ENCODE peak calls at places on chromosomes 5 and 9, in six cellular contexts. P is kidney glomerular epithelial cell, O is non-pigmented ciliary epithelial cell, C is thyroid gland, U is AG08396, S is RWPE1. I is an unnamed sample.

GRCh38 chr5:41418220-41419031 is 92.0 kb downstream of the PLCXD3 start:
- DNase-seq in O (peak; percentile 27), U (peak; percentile 32), S (peak; percentile 27), C (no peak), P (peak; percentile 14), I (no peak)

GRCh38 chr9:133801739-133802138 is 63.6 kb upstream of the SARDH start:
- DNase-seq in P (no peak), O (no peak), S (no peak), U (no peak), C (no peak), I (no peak)

GRCh38 chr5:6013496-6013895 is 364.9 kb downstream of the MED10 start:
- DNase-seq in U (no peak), P (no peak), S (no peak), O (no peak), C (no peak), I (no peak)

GRCh38 chr9:131740898-131741297 is 1.0 kb upstream of the RAPGEF1 start:
- DNase-seq in O (no peak), U (no peak), C (no peak), S (no peak), P (no peak), I (no peak)

GRCh38 chr9:37408933-37409710 is 13.4 kb upstream of the GRHPR start:
- DNase-seq in U (no peak), O (no peak), S (no peak), C (no peak), P (no peak), I (no peak)

GRCh38 chr5:169393907-169394306 is 93.0 kb upstream of the SLIT3 start:
- DNase-seq in P (no peak), C (no peak), U (no peak), S (no peak), O (no peak), I (no peak)

GRCh38 chr5:1278656-1279442 is 16.0 kb downstream of the TERT start:
- DNase-seq in P (no peak), O (no peak), S (no peak), U (no peak), C (no peak), I (no peak)

GRCh38 chr5:69217154-69217731 is 17.4 kb upstream of the CDK7 start:
- DNase-seq in U (peak; percentile 98), O (no peak), S (peak; percentile 99), P (no peak), C (no peak), I (no peak)

GRCh38 chr5:180471866-180472265 is 22.3 kb upstream of the CNOT6 start:
- DNase-seq in O (no peak), U (no peak), S (no peak), P (no peak), C (no peak), I (no peak)

GRCh38 chr5:54990751-54991349 is 5.5 kb upstream of the ESM1 start:
- DNase-seq in C (no peak), U (peak; percentile 55), P (peak; percentile 8), O (peak; percentile 52), S (peak; percentile 62), I (no peak)

GRCh38 chr9:127165096-127165495 is 42.7 kb upstream of the ANGPTL2 start:
- DNase-seq in C (no peak), P (no peak), S (no peak), O (no peak), U (no peak), I (no peak)

GRCh38 chr5:1438871-1439270 is 6.4 kb downstream of the SLC6A3 start:
- DNase-seq in U (no peak), C (no peak), S (no peak), P (no peak), O (no peak), I (no peak)

GRCh38 chr9:91577540-91577939 is 153.9 kb upstream of the NFIL3 start:
- DNase-seq in S (no peak), U (no peak), P (no peak), O (no peak), C (no peak), I (no peak)

GRCh38 chr5:76290321-76290757 is 112.7 kb upstream of the IQGAP2 start:
- DNase-seq in P (no peak), O (no peak), U (no peak), S (peak; percentile 72), C (peak; percentile 39), I (no peak)

GRCh38 chr9:133734600-133735414 is 3.3 kb downstream of the SARDH start:
- DNase-seq in P (no peak), O (no peak), C (no peak), U (no peak), S (no peak), I (no peak)

GRCh38 chr5:157442989-157443619 is 16.9 kb upstream of the NIPAL4 start:
- DNase-seq in U (no peak), S (no peak), O (no peak), C (no peak), P (no peak), I (no peak)

GRCh38 chr5:143140492-143141231 is 262.8 kb downstream of the NR3C1 start:
- DNase-seq in C (no peak), P (no peak), S (no peak), U (no peak), O (no peak), I (no peak)

GRCh38 chr5:52587131-52587530 is 200.6 kb upstream of the ITGA1 start:
- DNase-seq in O (no peak), U (no peak), P (no peak), C (no peak), S (no peak), I (no peak)

GRCh38 chr5:73382412-73382795 is 66.2 kb downstream of the FOXD1 start:
- DNase-seq in S (no peak), U (no peak), C (no peak), P (no peak), O (no peak), I (no peak)

GRCh38 chr9:108860354-108860753 is 1.7 kb upstream of the ACTL7A start:
- DNase-seq in O (no peak), C (no peak), U (no peak), P (no peak), S (no peak), I (no peak)

GRCh38 chr5:149063017-149063687 is at the start of gene SH3TC2:
- DNase-seq in P (peak; percentile 16), S (peak; percentile 95), C (peak; percentile 6), O (no peak), U (peak; percentile 86), I (peak; percentile 59)

GRCh38 chr5:669111-669841 is 23.9 kb downstream of the TPPP start:
- DNase-seq in C (peak; percentile 40), U (peak; percentile 61), O (no peak), P (no peak), S (no peak), I (peak; percentile 93)

GRCh38 chr9:134570726-134571325 is 70.8 kb upstream of the COL5A1 start:
- DNase-seq in P (no peak), S (no peak), O (no peak), C (no peak), U (no peak), I (no peak)

GRCh38 chr5:107487056-107487461 is 183.7 kb downstream of the EFNA5 start:
- DNase-seq in U (no peak), O (no peak), C (no peak), P (no peak), S (no peak), I (no peak)

GRCh38 chr5:74766348-74766886 is 500 bp downstream of the GFM2 start:
- DNase-seq in P (peak; percentile 51), S (peak; percentile 75), C (no peak), O (no peak), U (peak; percentile 31), I (no peak)

GRCh38 chr5:14628346-14628745 is 36.2 kb upstream of the OTULIN start:
- DNase-seq in U (peak; percentile 57), C (peak; percentile 58), S (peak; percentile 48), O (peak; percentile 20), P (peak; percentile 74), I (no peak)

GRCh38 chr5:141354900-141355469 is at the start of gene PCDHGA4:
- DNase-seq in S (no peak), U (no peak), O (no peak), C (no peak), P (no peak), I (no peak)

GRCh38 chr9:108800632-108801099 is 55.1 kb downstream of the ACTL7B start:
- DNase-seq in C (no peak), O (no peak), U (no peak), P (no peak), S (no peak), I (no peak)

GRCh38 chr9:114475412-114476136 is 29.7 kb downstream of the WHRN start:
- DNase-seq in P (no peak), C (no peak), O (no peak), U (no peak), S (no peak), I (no peak)

GRCh38 chr9:135811796-135812195 is 95.5 kb downstream of the CAMSAP1 start:
- DNase-seq in O (no peak), C (no peak), S (no peak), U (no peak), P (no peak), I (no peak)

GRCh38 chr5:24232929-24233328 is 411.8 kb downstream of the CDH10 start:
- DNase-seq in C (no peak), O (no peak), S (no peak), U (no peak), P (no peak), I (no peak)

GRCh38 chr9:6926436-6926835 is 168.7 kb downstream of the KDM4C start:
- DNase-seq in O (no peak), C (peak; percentile 19), S (no peak), U (no peak), P (no peak), I (no peak)